ENCODE peak calls at places on chromosome X, in ten cellular contexts. I, U, T, J, P, C, G, X, Q and R are unnamed samples.

GRCh38 chrX:42755820-42756219 is 22.1 kb downstream of the PPP1R2C start:
- DNase-seq in P (no peak), U (no peak), T (peak), G (peak), J (no peak), C (no peak), Q (no peak), X (peak), I (peak), R (peak)

GRCh38 chrX:13432376-13432775 is 112.5 kb upstream of the ATXN3L start:
- DNase-seq in J (no peak), T (no peak), U (no peak), C (no peak), Q (no peak), G (peak), I (peak), X (no peak), P (peak), R (peak)

GRCh38 chrX:70201732-70202131 is 24.4 kb downstream of the DGAT2L6 start:
- DNase-seq in G (no peak), I (no peak), J (no peak), X (no peak), T (no peak), P (no peak), U (no peak), Q (no peak), C (no peak), R (no peak)

GRCh38 chrX:51496501-51497291 is at the start of gene NUDT11:
- DNase-seq in J (no peak), T (peak), G (peak), C (peak), X (peak), U (peak), Q (peak), I (peak), P (no peak), R (peak)

GRCh38 chrX:74119016-74119910 is 184.7 kb upstream of the ZCCHC13 start:
- DNase-seq in P (no peak), J (no peak), X (peak), T (no peak), I (no peak), G (peak), U (no peak), Q (no peak), C (no peak), R (no peak)

GRCh38 chrX:30973784-30974427 is 84.9 kb upstream of the TAB3 start:
- DNase-seq in Q (no peak), U (no peak), J (no peak), G (no peak), P (no peak), T (no peak), C (no peak), X (no peak), I (no peak), R (no peak)

GRCh38 chrX:116267511-116268040 is 97.0 kb downstream of the AGTR2 start:
- DNase-seq in P (no peak), I (no peak), Q (no peak), C (no peak), X (no peak), T (no peak), J (no peak), G (no peak), U (no peak), R (no peak)

GRCh38 chrX:110477593-110478228 is 119.1 kb downstream of the RTL9 start:
- DNase-seq in X (no peak), J (no peak), U (no peak), G (no peak), T (no peak), P (no peak), C (no peak), I (no peak), Q (no peak), R (no peak)

GRCh38 chrX:46704767-46705386 is 54.0 kb downstream of the SLC9A7 start:
- DNase-seq in P (no peak), I (no peak), Q (no peak), J (no peak), C (no peak), X (no peak), G (peak), U (no peak), T (no peak), R (peak)

GRCh38 chrX:100662791-100663190 is 18.8 kb downstream of the SRPX2 start:
- DNase-seq in Q (no peak), P (no peak), U (no peak), C (no peak), X (no peak), I (no peak), G (peak), T (no peak), J (no peak), R (no peak)

GRCh38 chrX:19814240-19814639 is 73.2 kb downstream of the SH3KBP1 start:
- DNase-seq in Q (no peak), T (no peak), U (no peak), X (no peak), C (no peak), P (no peak), I (peak), J (no peak), G (no peak), R (no peak)

GRCh38 chrX:153411988-153412574 is 809 bp downstream of the ZFP92 start:
- DNase-seq in J (no peak), P (no peak), Q (no peak), X (no peak), I (no peak), C (no peak), T (no peak), G (no peak), U (no peak), R (no peak)

GRCh38 chrX:7444967-7445366 is 297.0 kb upstream of the PUDP start:
- DNase-seq in U (no peak), P (no peak), I (no peak), Q (no peak), C (no peak), T (no peak), J (no peak), G (no peak), X (peak), R (peak)

GRCh38 chrX:149131780-149132179 is 373.3 kb downstream of the IDS start:
- DNase-seq in Q (no peak), U (no peak), J (no peak), P (no peak), I (no peak), T (no peak), G (no peak), C (no peak), X (peak), R (no peak)

GRCh38 chrX:17706676-17707075 is 30.6 kb upstream of the SCML1 start:
- DNase-seq in J (no peak), G (peak), X (peak), C (no peak), P (peak), T (no peak), U (no peak), Q (no peak), I (no peak), R (peak)

GRCh38 chrX:15242899-15243555 is 26.9 kb downstream of the ASB9 start:
- DNase-seq in Q (no peak), X (peak), G (peak), U (no peak), P (peak), T (no peak), C (peak), J (no peak), I (peak), R (no peak)

GRCh38 chrX:40727093-40727492 is 8.2 kb downstream of the MED14 start:
- DNase-seq in U (no peak), P (no peak), Q (no peak), J (no peak), X (no peak), G (no peak), C (no peak), I (no peak), T (no peak), R (no peak)

GRCh38 chrX:135535077-135535630 is 14.7 kb downstream of the INTS6L start:
- DNase-seq in U (no peak), T (no peak), Q (no peak), X (no peak), G (no peak), P (no peak), C (no peak), I (no peak), J (no peak), R (peak)

GRCh38 chrX:36961590-36961989 is 46.6 kb upstream of the FAM47C start:
- DNase-seq in G (no peak), C (no peak), P (no peak), T (no peak), U (no peak), Q (no peak), X (no peak), I (no peak), J (no peak), R (no peak)

GRCh38 chrX:94662665-94663064 is 988.7 kb downstream of the FAM133A start:
- DNase-seq in J (no peak), U (no peak), X (no peak), C (no peak), Q (no peak), I (no peak), G (no peak), T (no peak), P (no peak), R (no peak)

GRCh38 chrX:113962338-113962737 is 621.5 kb upstream of the HTR2C start:
- DNase-seq in G (no peak), J (no peak), U (no peak), Q (no peak), P (no peak), T (no peak), X (no peak), C (no peak), I (no peak), R (no peak)

GRCh38 chrX:23699636-23700194 is 32.4 kb downstream of the PRDX4 start:
- DNase-seq in C (no peak), P (no peak), G (peak), X (no peak), T (no peak), U (no peak), I (peak), J (no peak), Q (no peak), R (no peak)

GRCh38 chrX:136488706-136489105 is 959 bp downstream of the BRS3 start:
- DNase-seq in J (no peak), C (no peak), U (no peak), P (no peak), G (no peak), I (no peak), X (no peak), T (no peak), Q (no peak), R (no peak)

GRCh38 chrX:12975999-12976558 is 1.2 kb downstream of the TMSB4X start:
- DNase-seq in J (no peak), I (peak), U (peak), X (peak), G (peak), C (peak), T (peak), P (no peak), Q (peak), R (no peak)

GRCh38 chrX:136292656-136293055 is 8.1 kb upstream of the ADGRG4 start:
- DNase-seq in G (no peak), T (no peak), C (no peak), U (no peak), J (no peak), Q (no peak), I (no peak), P (no peak), X (no peak), R (no peak)

GRCh38 chrX:17792842-17793241 is 55.5 kb downstream of the SCML1 start:
- DNase-seq in X (no peak), I (no peak), C (no peak), G (no peak), T (no peak), P (no peak), J (no peak), Q (no peak), U (no peak), R (no peak)

GRCh38 chrX:44997888-44998287 is 124.9 kb downstream of the KDM6A start:
- DNase-seq in P (no peak), G (no peak), Q (no peak), C (no peak), X (no peak), J (no peak), I (no peak), T (no peak), U (no peak), R (no peak)

GRCh38 chrX:116873678-116874077 is 410.9 kb upstream of the CT83 start:
- DNase-seq in T (no peak), P (no peak), Q (no peak), X (peak), C (no peak), J (no peak), G (no peak), U (no peak), I (no peak), R (peak)

GRCh38 chrX:13778916-13779315 is 38.0 kb downstream of the GPM6B start:
- DNase-seq in I (no peak), T (no peak), P (no peak), G (peak), C (no peak), J (no peak), X (peak), U (no peak), Q (no peak), R (peak)

GRCh38 chrX:74536142-74537010 is 78.0 kb downstream of the RLIM start:
- DNase-seq in J (peak), Q (peak), X (peak), C (peak), T (peak), G (peak), I (peak), U (peak), P (peak), R (peak)

GRCh38 chrX:46381630-46382029 is 163.6 kb downstream of the ZNF674 start:
- DNase-seq in J (no peak), I (no peak), U (no peak), G (peak), X (no peak), Q (no peak), T (no peak), C (no peak), P (no peak), R (no peak)

DNA sequence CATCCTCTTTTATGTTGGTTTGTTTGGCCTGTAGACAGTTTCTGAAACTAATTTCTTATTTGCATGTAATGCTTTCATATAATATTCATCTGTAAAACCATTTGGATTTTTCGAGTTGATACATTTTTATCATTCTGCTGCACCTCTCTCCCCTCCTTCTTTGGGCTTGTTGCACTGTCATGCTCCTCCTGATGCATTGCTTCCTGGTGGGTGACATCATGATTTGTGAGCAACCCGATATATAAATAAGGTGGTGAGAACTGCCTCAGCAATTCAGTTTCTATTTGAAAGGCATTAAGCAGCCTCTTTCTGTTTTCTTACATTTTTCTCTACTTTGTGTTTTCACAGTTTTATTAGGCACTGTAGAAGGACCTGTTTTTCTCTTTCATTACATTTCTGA is 515.7 kb downstream of the RPA4 start:
- DNase-seq in C (no peak), Q (no peak), P (peak), X (peak), G (peak), I (no peak), T (no peak), U (no peak), J (no peak), R (peak)
- H3K27ac ChIP-seq in C (no peak), Q (no peak), P (no peak), X (no peak), G (no peak), I (no peak), T (no peak), U (no peak), J (no peak), R (no peak)

DNA sequence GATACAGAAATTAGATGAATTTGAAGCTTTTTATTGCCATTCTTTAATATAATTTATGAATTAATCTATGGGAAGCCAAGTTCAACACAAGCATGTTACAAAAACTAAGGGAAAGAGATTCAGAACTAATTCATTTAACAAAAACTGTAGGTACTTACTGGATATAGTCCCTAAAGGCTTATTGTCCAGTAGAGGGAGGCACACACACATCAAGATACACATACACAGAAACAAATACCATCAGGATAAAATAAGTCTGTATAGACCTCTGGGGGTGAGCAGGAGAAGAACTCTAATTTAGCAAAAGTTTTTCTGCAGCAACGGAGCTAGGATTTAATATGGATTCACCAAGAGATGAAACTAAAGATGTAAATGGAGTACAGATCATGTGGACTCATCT is 83.0 kb upstream of the IL13RA1 start:
- DNase-seq in U (no peak), X (peak), G (peak), C (no peak), Q (no peak), P (no peak), T (no peak), J (no peak), I (no peak), R (no peak)
- TF ChIP-seq CTCF in U (no peak), X (no peak), G (peak), C (peak), Q (peak), P (peak), T (peak), J (no peak), I (peak), R (peak)

GRCh38 chrX:133399411-133399810 is 15.9 kb downstream of the GPC4 start:
- DNase-seq in U (no peak), Q (no peak), X (no peak), C (no peak), P (no peak), J (no peak), I (no peak), T (no peak), G (no peak), R (no peak)
- H3K27ac ChIP-seq in U (no peak), Q (no peak), X (no peak), C (no peak), P (no peak), J (no peak), I (no peak), T (no peak), G (no peak), R (no peak)

GRCh38 chrX:129655547-129656248 is 942 bp upstream of the APLN start:
- DNase-seq in T (no peak), U (peak), X (no peak), Q (no peak), C (no peak), I (no peak), G (no peak), J (no peak), P (no peak), R (no peak)
- TF ChIP-seq CTCF in T (no peak), U (no peak), X (no peak), Q (no peak), C (no peak), I (no peak), G (no peak), J (no peak), P (no peak), R (peak)

GRCh38 chrX:10174810-10175209 is 18.0 kb downstream of the CLCN4 start:
- DNase-seq in U (no peak), Q (no peak), J (no peak), I (no peak), T (no peak), X (no peak), G (peak), P (no peak), C (no peak), R (no peak)

GRCh38 chrX:10171291-10171690 is 14.5 kb downstream of the CLCN4 start:
- DNase-seq in U (no peak), P (no peak), J (no peak), Q (no peak), C (no peak), T (no peak), G (no peak), I (no peak), X (no peak), R (no peak)

GRCh38 chrX:10174051-10174450 is 17.3 kb downstream of the CLCN4 start:
- DNase-seq in I (no peak), J (no peak), X (no peak), C (no peak), Q (no peak), U (no peak), T (no peak), G (no peak), P (no peak), R (no peak)

GRCh38 chrX:10173331-10173900 is 16.6 kb downstream of the CLCN4 start:
- DNase-seq in T (no peak), X (peak), G (peak), C (no peak), Q (no peak), I (peak), U (peak), J (no peak), P (peak), R (peak)

DNA sequence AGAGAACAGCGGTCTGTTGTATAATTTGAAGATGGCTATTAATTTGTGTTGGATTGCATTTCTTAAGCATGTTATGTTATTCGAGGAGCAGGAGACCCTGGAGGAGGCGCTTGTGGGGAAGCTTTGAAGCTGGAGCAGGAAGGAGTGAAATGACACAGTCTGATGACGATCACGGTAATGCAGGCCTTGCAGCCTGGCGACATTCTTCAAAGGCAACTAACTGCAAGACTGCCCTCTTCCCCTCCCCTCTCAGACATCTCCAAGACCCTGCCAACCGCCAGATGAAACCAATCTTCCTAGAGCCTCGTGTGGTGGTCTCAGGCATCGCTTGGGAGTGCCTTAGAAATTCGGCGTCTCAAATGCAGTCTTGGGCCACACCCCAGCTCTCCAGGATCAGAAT is 16.1 kb downstream of the CLCN4 start:
- DNase-seq in X (no peak), J (no peak), C (no peak), I (no peak), U (no peak), Q (no peak), P (no peak), T (no peak), G (peak), R (no peak)
- H3K27ac ChIP-seq in X (no peak), J (no peak), C (no peak), I (no peak), U (no peak), Q (no peak), P (no peak), T (no peak), G (no peak), R (no peak)

DNA sequence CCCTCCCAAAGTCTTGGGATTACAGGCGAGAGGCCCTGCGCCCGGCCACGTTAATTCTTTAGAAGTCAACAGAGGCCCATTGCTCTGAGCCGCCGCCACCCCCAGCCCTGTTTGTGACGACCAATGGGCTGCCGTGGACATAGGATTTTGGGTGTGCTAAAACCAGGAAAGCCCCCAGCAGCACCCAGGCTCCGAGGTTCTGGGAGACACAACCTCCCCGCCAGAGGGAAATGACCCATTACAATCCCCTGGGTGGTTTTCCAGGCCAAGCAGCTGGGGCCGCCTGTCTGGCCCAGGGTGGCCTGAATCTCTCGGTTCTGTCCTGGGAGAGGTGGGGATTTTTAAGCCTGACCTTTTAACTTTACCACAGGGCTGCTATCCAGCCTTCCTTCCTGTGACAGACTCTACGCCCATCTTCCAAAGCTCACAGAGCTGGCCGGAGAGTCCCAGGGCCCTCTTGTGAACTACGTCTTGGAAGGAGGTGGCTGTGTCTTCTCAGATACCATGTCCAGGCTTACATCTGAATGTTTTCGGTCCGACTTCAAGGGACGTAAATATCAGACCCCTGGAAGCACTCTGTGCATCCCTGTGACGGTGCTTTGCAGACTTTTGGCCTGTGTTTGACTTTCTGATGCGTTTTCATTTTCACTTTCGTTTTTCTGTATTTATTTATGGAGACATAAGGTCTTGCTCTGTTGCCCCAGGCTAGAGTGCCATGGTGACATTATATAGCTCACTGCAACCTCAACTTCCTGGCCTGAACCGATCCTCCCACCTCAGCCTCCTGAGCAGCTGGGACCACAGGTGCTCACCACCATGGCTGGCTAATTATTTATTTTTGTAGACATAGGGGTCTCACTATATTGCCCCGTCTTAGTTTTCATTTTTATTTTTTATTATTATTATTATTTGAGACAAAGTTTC is 36.0 kb downstream of the P2RY8 start:
- DNase-seq in Q (peak), T (no peak), U (no peak), C (no peak), P (no peak), X (no peak), G (no peak), J (peak), I (no peak), R (no peak)
- TF ChIP-seq CTCF in Q (no peak), T (no peak), U (no peak), C (no peak), P (no peak), X (no peak), G (no peak), J (no peak), I (no peak), R (no peak)